ENCODE peak calls at places on chromosome 9, in five cellular contexts. M is esophagus squamous epithelium, X is endothelial cell of umbilical vein, U is body of pancreas, F is Peyer's patch. I is an unnamed sample.
A peak's percentile ranks its signal among the peaks of the same experiment; 100 is the strongest.

GRCh38 chr9:96491880-96492525 is 42.0 kb downstream of the HABP4 start:
- DNase-seq in U (no peak), M (no peak), X (no peak), F (no peak), I (no peak)

GRCh38 chr9:92609142-92609500 is 60.8 kb downstream of the IPPK start:
- DNase-seq in M (no peak), X (no peak), F (no peak), U (no peak), I (peak; percentile 81)

GRCh38 chr9:21994996-21995651 is 533 bp downstream of the CDKN2B-AS1 start:
- DNase-seq in U (peak; percentile 53), F (peak; percentile 85), X (peak; percentile 69), M (peak; percentile 58), I (peak; percentile 93)

GRCh38 chr9:37034320-37034937 is 361 bp upstream of the PAX5 start:
- DNase-seq in F (no peak), M (no peak), U (no peak), X (no peak), I (no peak)

GRCh38 chr9:103397868-103398600 is 402.9 kb downstream of the CYLC2 start:
- DNase-seq in U (peak; percentile 63), F (no peak), M (no peak), X (no peak), I (no peak)

GRCh38 chr9:76438841-76439588 is 20.0 kb upstream of the GCNT1 start:
- DNase-seq in X (no peak), M (no peak), F (no peak), U (no peak), I (peak; percentile 56)

GRCh38 chr9:27247756-27248155 is 49.2 kb downstream of the EQTN start:
- DNase-seq in M (no peak), U (peak; percentile 37), X (peak; percentile 47), F (no peak), I (no peak)

GRCh38 chr9:116365056-116365471 is 211.5 kb downstream of the PAPPA start:
- DNase-seq in U (peak; percentile 80), M (no peak), X (no peak), F (no peak), I (peak; percentile 17)

GRCh38 chr9:125387861-125388524 is 126.4 kb downstream of the GAPVD1 start:
- DNase-seq in M (no peak), X (no peak), U (no peak), F (no peak), I (no peak)

GRCh38 chr9:38216572-38216971 is 147.5 kb upstream of the SHB start:
- DNase-seq in U (no peak), F (no peak), X (no peak), M (no peak), I (no peak)

GRCh38 chr9:84993105-84993504 is 323.6 kb downstream of the NTRK2 start:
- DNase-seq in U (no peak), F (no peak), M (no peak), X (no peak), I (no peak)

GRCh38 chr9:87179556-87180340 is 232.4 kb upstream of the GAS1 start:
- DNase-seq in M (no peak), X (no peak), F (no peak), U (no peak), I (no peak)

GRCh38 chr9:19521205-19521604 is 112.4 kb downstream of the ACER2 start:
- DNase-seq in F (no peak), U (no peak), M (no peak), X (no peak), I (no peak)

GRCh38 chr9:33464045-33464636 is 9.6 kb downstream of the NOL6 start:
- DNase-seq in F (peak; percentile 34), M (no peak), X (no peak), U (no peak), I (no peak)

GRCh38 chr9:116271307-116271706 is 117.7 kb downstream of the PAPPA start:
- DNase-seq in F (no peak), M (no peak), U (no peak), X (no peak), I (no peak)

GRCh38 chr9:3730527-3730926 is 204.7 kb upstream of the RFX3 start:
- DNase-seq in F (no peak), U (no peak), M (no peak), X (no peak), I (no peak)

GRCh38 chr9:13778486-13779110 is 499.1 kb upstream of the MPDZ start:
- DNase-seq in U (no peak), M (no peak), X (no peak), F (no peak), I (no peak)

GRCh38 chr9:74122229-74122628 is 374.9 kb upstream of the RORB start:
- DNase-seq in U (no peak), M (no peak), F (no peak), X (no peak), I (no peak)

GRCh38 chr9:121472361-121472910 is 27.2 kb downstream of the GGTA1 start:
- DNase-seq in M (no peak), F (no peak), X (no peak), U (no peak), I (no peak)

GRCh38 chr9:79567671-79568098 is 4.1 kb upstream of the TLE4 start:
- DNase-seq in F (no peak), M (no peak), X (no peak), U (peak; percentile 19), I (no peak)

GRCh38 chr9:38114905-38115304 is 45.9 kb upstream of the SHB start:
- DNase-seq in X (no peak), U (no peak), F (no peak), M (no peak), I (no peak)

GRCh38 chr9:90432951-90433350 is 209.7 kb downstream of the DIRAS2 start:
- DNase-seq in F (no peak), U (no peak), M (no peak), X (no peak), I (no peak)

GRCh38 chr9:35603506-35603985 is 1.5 kb upstream of the TESK1 start:
- DNase-seq in F (no peak), U (peak; percentile 61), X (no peak), M (no peak), I (peak; percentile 90)

GRCh38 chr9:129685220-129685932 is 19.9 kb downstream of the PRRX2 start:
- DNase-seq in X (no peak), M (no peak), U (no peak), F (no peak), I (no peak)

GRCh38 chr9:96612105-96612965 is 7.3 kb downstream of the CDC14B start:
- DNase-seq in X (no peak), U (peak; percentile 74), F (peak; percentile 79), M (no peak), I (peak; percentile 67)

GRCh38 chr9:86406366-86406765 is 52.2 kb upstream of the TUT7 start:
- DNase-seq in X (no peak), F (no peak), M (no peak), U (peak; percentile 24), I (no peak)

GRCh38 chr9:69674741-69675438 is 2.7 kb upstream of the APBA1 start:
- DNase-seq in X (peak; percentile 75), F (no peak), U (no peak), M (no peak), I (no peak)

GRCh38 chr9:105157178-105157583 is 87.3 kb upstream of the SLC44A1 start:
- DNase-seq in F (peak; percentile 54), U (peak; percentile 57), M (no peak), X (peak; percentile 63), I (peak; percentile 88)

GRCh38 chr9:93589688-93590087 is 13.3 kb downstream of the PHF2 start:
- DNase-seq in U (no peak), F (no peak), X (peak; percentile 47), M (no peak), I (no peak)

GRCh38 chr9:113600477-113600851 is 136.9 kb downstream of the RGS3 start:
- DNase-seq in U (no peak), F (no peak), X (no peak), M (no peak), I (no peak)

GRCh38 chr9:115992834-115993233 is 160.8 kb upstream of the PAPPA start:
- DNase-seq in F (no peak), X (no peak), M (no peak), U (no peak), I (no peak)

GRCh38 chr9:77215874-77216273 is 38.5 kb downstream of the VPS13A start:
- DNase-seq in X (peak; percentile 16), M (no peak), F (no peak), U (no peak), I (no peak)

GRCh38 chr9:6931913-6932312 is 174.1 kb downstream of the KDM4C start:
- DNase-seq in F (no peak), M (no peak), U (peak; percentile 55), X (no peak), I (no peak)
- TF ChIP-seq POLR2A in F (no peak), M (no peak), U (no peak), X (no peak), I (no peak)

GRCh38 chr9:128073260-128073886 is 5.3 kb downstream of the SLC25A25 start:
- DNase-seq in X (no peak), U (no peak), M (no peak), F (no peak), I (no peak)
- H3K4me3 ChIP-seq in X (no peak overlapping the region), U (no peak overlapping the region), M (peak overlapping the region; percentile 27), F (no peak overlapping the region), I (no peak overlapping the region)

DNA sequence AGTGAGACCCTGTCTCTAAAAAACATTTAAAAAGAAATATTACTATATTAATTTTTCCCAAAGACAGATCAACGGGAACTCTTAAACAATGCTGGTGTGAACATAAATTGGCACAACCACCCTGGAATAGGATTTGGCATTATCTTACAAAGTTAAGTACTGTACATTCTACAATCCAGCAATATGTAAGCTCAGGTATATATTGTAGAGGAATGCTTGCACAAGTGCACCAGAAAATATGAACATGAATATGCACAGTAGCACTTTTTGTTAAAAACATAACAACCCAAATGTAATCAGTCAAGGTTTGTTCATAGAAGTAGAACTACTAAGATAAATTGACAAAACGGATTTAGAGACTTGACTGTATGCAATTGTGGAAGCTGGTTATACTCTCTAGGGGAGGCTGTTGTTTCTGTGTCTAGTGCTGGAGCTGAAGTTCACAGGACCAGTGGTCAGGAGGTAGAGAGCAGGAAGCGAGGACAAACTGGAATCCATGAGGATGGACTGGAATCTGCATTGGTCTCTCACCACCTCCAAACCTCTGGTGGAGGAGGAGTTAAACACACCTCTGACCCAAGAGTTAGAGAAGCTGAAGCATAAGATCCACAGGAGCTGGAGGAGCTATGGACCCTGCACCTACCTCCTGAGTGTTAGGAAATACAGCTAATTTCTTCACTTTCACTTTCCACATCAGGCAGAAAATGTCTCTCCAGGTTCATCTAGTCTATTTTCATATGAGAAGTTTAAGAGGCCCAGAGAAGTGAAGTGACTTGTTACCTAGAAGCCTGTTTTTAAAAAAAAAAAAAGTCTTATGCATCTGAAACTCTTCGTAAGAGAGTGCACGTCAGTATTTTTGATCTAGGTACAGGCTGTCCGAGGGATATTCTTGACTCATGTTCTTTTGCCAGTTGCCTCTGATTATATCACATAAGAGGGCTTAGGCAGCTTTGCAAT is 20.3 kb upstream of the RIC1 start:
- DNase-seq in X (peak; percentile 67), U (no peak), F (no peak), M (no peak), I (no peak)
- TF ChIP-seq CTCF in X (no peak), U (no peak), F (no peak), M (no peak), I (no peak)

DNA sequence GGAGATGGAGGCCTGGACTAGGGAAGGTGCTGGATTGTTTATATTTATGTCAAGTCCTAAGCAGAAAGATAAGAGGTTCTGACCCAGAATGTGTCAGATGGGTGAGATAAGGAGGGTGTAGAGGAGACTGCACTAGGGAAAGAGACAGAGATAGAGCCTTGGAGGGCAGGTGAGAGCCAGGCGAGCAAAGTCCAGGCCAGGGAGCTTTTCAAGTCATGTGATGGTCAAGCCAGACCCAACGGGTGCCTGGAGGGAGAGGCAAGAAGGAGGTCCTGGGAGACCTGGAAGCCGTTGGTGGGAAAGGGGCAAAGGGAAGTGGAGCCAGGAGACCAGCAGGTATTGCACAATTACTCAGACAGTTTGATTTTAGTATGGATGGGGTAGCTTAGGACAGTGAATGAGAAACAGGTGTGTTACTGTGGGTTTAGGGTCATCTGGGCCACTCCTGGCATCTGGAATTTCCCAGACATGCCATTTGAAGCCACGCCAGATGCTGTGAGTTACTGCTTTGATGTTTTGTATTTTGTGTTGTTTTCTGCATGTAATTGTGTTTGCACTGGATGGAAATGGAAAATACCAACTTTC is 5.0 kb downstream of the SECISBP2 start:
- DNase-seq in M (no peak), X (no peak), U (no peak), F (peak; percentile 57), I (no peak)
- TF ChIP-seq POLR2A in M (no peak), X (no peak), U (no peak), F (no peak), I (no peak)

I was measured in lower leg skin.